ENCODE peak calls at places on chromosomes 5 and 9, in four cellular contexts. One of them, this sample, is unnamed.

GRCh38 chr5:151123897-151124751 is 33.5 kb downstream of the ANXA6 start:
- DNase-seq in A549: peak; percentile 20
- DNase-seq in tibial nerve: no peak
- DNase-seq in sigmoid colon: peak; percentile 82
- DNase-seq in this sample: no peak

GRCh38 chr9:81410201-81410600 is 279.1 kb downstream of the TLE1 start:
- DNase-seq in A549: peak; percentile 6
- DNase-seq in tibial nerve: no peak
- DNase-seq in sigmoid colon: no peak
- DNase-seq in this sample: no peak

GRCh38 chr9:106878081-106878837 is 15.3 kb downstream of the ZNF462 start:
- DNase-seq in A549: no peak
- DNase-seq in tibial nerve: no peak
- DNase-seq in sigmoid colon: no peak
- DNase-seq in this sample: no peak

GRCh38 chr9:123769723-123770122 is 160.2 kb downstream of the DENND1A start:
- DNase-seq in A549: no peak
- DNase-seq in tibial nerve: no peak
- DNase-seq in sigmoid colon: no peak
- DNase-seq in this sample: no peak

GRCh38 chr5:15501057-15501791 is 1.2 kb downstream of the FBXL7 start:
- DNase-seq in A549: peak; percentile 13
- DNase-seq in tibial nerve: peak; percentile 26
- DNase-seq in sigmoid colon: peak; percentile 77
- DNase-seq in this sample: peak; percentile 91

GRCh38 chr9:31183866-31184265 is 1200.6 kb upstream of the ACO1 start:
- DNase-seq in A549: no peak
- DNase-seq in tibial nerve: no peak
- DNase-seq in sigmoid colon: no peak
- DNase-seq in this sample: no peak

GRCh38 chr9:25716220-25716872 is 38.1 kb upstream of the TUSC1 start:
- DNase-seq in A549: peak; percentile 5
- DNase-seq in tibial nerve: no peak
- DNase-seq in sigmoid colon: no peak
- DNase-seq in this sample: no peak

GRCh38 chr9:3241290-3241689 is 284.5 kb downstream of the RFX3 start:
- DNase-seq in A549: no peak
- DNase-seq in tibial nerve: no peak
- DNase-seq in sigmoid colon: no peak
- DNase-seq in this sample: no peak

GRCh38 chr5:173242675-173243085 is 7.7 kb upstream of the NKX2-5 start:
- DNase-seq in A549: no peak
- DNase-seq in tibial nerve: no peak
- DNase-seq in sigmoid colon: no peak
- DNase-seq in this sample: no peak

GRCh38 chr9:12813960-12814876 is 39.4 kb downstream of the LURAP1L start:
- DNase-seq in A549: peak; percentile 71
- DNase-seq in tibial nerve: peak; percentile 26
- DNase-seq in sigmoid colon: peak; percentile 87
- DNase-seq in this sample: no peak

GRCh38 chr5:135999396-136000139 is 29.2 kb upstream of the TGFBI start:
- DNase-seq in A549: no peak
- DNase-seq in tibial nerve: no peak
- DNase-seq in sigmoid colon: no peak
- DNase-seq in this sample: no peak

GRCh38 chr5:135377751-135378680 is 21.0 kb downstream of the MACROH2A1 start:
- DNase-seq in A549: no peak
- DNase-seq in tibial nerve: no peak
- DNase-seq in sigmoid colon: no peak
- DNase-seq in this sample: no peak

GRCh38 chr5:178524093-178524882 is 65.9 kb downstream of the COL23A1 start:
- DNase-seq in A549: no peak
- DNase-seq in tibial nerve: no peak
- DNase-seq in sigmoid colon: peak; percentile 27
- DNase-seq in this sample: no peak

GRCh38 chr9:8254527-8254926 is 454.9 kb upstream of the DMAC1 start:
- DNase-seq in A549: no peak
- DNase-seq in tibial nerve: no peak
- DNase-seq in sigmoid colon: no peak
- DNase-seq in this sample: no peak

GRCh38 chr5:129445379-129445778 is 14.7 kb upstream of the ADAMTS19 start:
- DNase-seq in A549: no peak
- DNase-seq in tibial nerve: no peak
- DNase-seq in sigmoid colon: no peak
- DNase-seq in this sample: no peak

GRCh38 chr9:92943062-92943616 is 4.2 kb upstream of the FGD3 start:
- DNase-seq in A549: no peak
- DNase-seq in tibial nerve: no peak
- DNase-seq in sigmoid colon: no peak
- DNase-seq in this sample: no peak

GRCh38 chr5:150779397-150780179 is 1.0 kb downstream of the SMIM3 start:
- DNase-seq in A549: no peak
- DNase-seq in tibial nerve: no peak
- DNase-seq in sigmoid colon: peak; percentile 70
- DNase-seq in this sample: no peak

GRCh38 chr5:34959323-34959722 is 30.0 kb downstream of the DNAJC21 start:
- DNase-seq in A549: no peak
- DNase-seq in tibial nerve: no peak
- DNase-seq in sigmoid colon: no peak
- DNase-seq in this sample: no peak

GRCh38 chr5:64206653-64207052 is 41.0 kb downstream of the RNF180 start:
- DNase-seq in A549: no peak
- DNase-seq in tibial nerve: no peak
- DNase-seq in sigmoid colon: no peak
- DNase-seq in this sample: no peak

GRCh38 chr5:10289353-10289752 is 18.3 kb downstream of the CMBL start:
- DNase-seq in A549: no peak
- DNase-seq in tibial nerve: peak; percentile 19
- DNase-seq in sigmoid colon: no peak
- DNase-seq in this sample: no peak

GRCh38 chr5:134510970-134511795 is 14.3 kb upstream of the JADE2 start:
- DNase-seq in A549: no peak
- DNase-seq in tibial nerve: no peak
- DNase-seq in sigmoid colon: no peak
- DNase-seq in this sample: no peak

GRCh38 chr9:77092536-77092935 is 73.1 kb downstream of the FOXB2 start:
- DNase-seq in A549: no peak
- DNase-seq in tibial nerve: no peak
- DNase-seq in sigmoid colon: no peak
- DNase-seq in this sample: no peak

GRCh38 chr5:473344-474192 is 30.6 kb downstream of the EXOC3 start:
- DNase-seq in A549: peak; percentile 35
- DNase-seq in tibial nerve: peak; percentile 13
- DNase-seq in sigmoid colon: peak; percentile 74
- DNase-seq in this sample: no peak

GRCh38 chr5:62340392-62340791 is 34.4 kb downstream of the KIF2A start:
- DNase-seq in A549: peak; percentile 38
- DNase-seq in tibial nerve: no peak
- DNase-seq in sigmoid colon: no peak
- DNase-seq in this sample: no peak
- TF ChIP-seq CTCF in A549: peak; percentile 38
- TF ChIP-seq CTCF in tibial nerve: no peak
- TF ChIP-seq CTCF in sigmoid colon: peak; percentile 13
- TF ChIP-seq CTCF in this sample: peak; percentile 15

GRCh38 chr5:153699035-153699434 is 208.6 kb downstream of the GRIA1 start:
- DNase-seq in A549: no peak
- DNase-seq in tibial nerve: no peak
- DNase-seq in sigmoid colon: no peak
- DNase-seq in this sample: no peak

GRCh38 chr5:153707626-153708025 is 217.2 kb downstream of the GRIA1 start:
- DNase-seq in A549: no peak
- DNase-seq in tibial nerve: no peak
- DNase-seq in sigmoid colon: no peak
- DNase-seq in this sample: peak; percentile 80

DNA sequence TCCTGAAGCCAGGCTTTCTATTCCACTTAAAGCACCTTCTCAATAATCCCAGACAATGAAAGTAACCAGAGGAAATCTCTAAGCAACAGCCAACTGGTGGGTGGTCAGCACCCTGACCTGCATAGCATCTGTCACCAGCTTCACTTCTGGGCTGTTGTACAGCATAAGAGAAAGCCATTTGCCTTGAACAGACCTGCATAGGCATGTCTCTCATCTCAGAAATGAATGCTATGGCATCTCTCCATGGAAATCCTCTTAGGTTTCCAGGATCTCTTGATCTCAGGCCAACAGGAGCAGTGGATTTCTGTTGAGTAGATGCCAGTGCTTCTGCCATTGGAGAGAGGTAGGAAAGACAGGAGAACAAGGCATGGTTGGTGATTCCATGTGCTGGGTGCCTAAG is 213.6 kb downstream of the GRIA1 start:
- DNase-seq in A549: no peak
- DNase-seq in tibial nerve: no peak
- DNase-seq in sigmoid colon: no peak
- DNase-seq in this sample: no peak
- H3K4me3 ChIP-seq in A549: no peak overlapping the region
- H3K4me3 ChIP-seq in tibial nerve: no peak overlapping the region
- H3K4me3 ChIP-seq in sigmoid colon: no peak overlapping the region
- H3K4me3 ChIP-seq in this sample: no peak overlapping the region

DNA sequence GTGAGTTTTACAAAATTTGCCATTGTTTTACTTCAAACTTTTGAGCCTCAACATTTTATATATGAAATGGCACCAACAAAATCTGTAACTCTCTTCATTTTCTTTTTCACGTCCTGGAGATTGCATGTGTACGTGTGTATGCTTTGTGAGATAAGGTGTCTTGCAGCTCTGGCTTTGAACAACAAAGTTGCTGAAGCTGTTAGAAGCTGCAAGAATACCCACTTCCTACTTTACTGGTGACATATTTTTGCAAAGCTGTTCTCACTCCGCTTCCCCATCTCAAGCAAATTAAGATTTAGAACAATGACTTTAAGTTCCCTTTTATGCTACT is 41.8 kb downstream of the FYB1 start:
- DNase-seq in A549: no peak
- DNase-seq in tibial nerve: no peak
- DNase-seq in sigmoid colon: no peak
- DNase-seq in this sample: peak; percentile 64
- TF ChIP-seq EP300 in A549: no peak
- TF ChIP-seq EP300 in tibial nerve: no peak
- TF ChIP-seq EP300 in sigmoid colon: no peak
- TF ChIP-seq EP300 in this sample: no peak

GRCh38 chr5:72355706-72356299 is 35.6 kb downstream of the PTCD2 start:
- DNase-seq in A549: peak; percentile 26
- DNase-seq in tibial nerve: no peak
- DNase-seq in sigmoid colon: no peak
- DNase-seq in this sample: no peak
- TF ChIP-seq CTCF in A549: peak; percentile 60
- TF ChIP-seq CTCF in tibial nerve: peak; percentile 39
- TF ChIP-seq CTCF in sigmoid colon: peak; percentile 20
- TF ChIP-seq CTCF in this sample: peak; percentile 58

GRCh38 chr5:110832683-110833082 is 93.9 kb downstream of the SLC25A46 start:
- DNase-seq in A549: no peak
- DNase-seq in tibial nerve: no peak
- DNase-seq in sigmoid colon: no peak
- DNase-seq in this sample: no peak
- H3K4me3 ChIP-seq in A549: no peak overlapping the region
- H3K4me3 ChIP-seq in tibial nerve: no peak overlapping the region
- H3K4me3 ChIP-seq in sigmoid colon: no peak overlapping the region
- H3K4me3 ChIP-seq in this sample: no peak overlapping the region

GRCh38 chr5:149685494-149685893 is 44.6 kb upstream of the PPARGC1B start:
- DNase-seq in A549: no peak
- DNase-seq in tibial nerve: no peak
- DNase-seq in sigmoid colon: no peak
- DNase-seq in this sample: no peak

GRCh38 chr5:149687789-149688188 is 42.3 kb upstream of the PPARGC1B start:
- DNase-seq in A549: no peak
- DNase-seq in tibial nerve: no peak
- DNase-seq in sigmoid colon: no peak
- DNase-seq in this sample: no peak

GRCh38 chr5:149693482-149693881 is 36.6 kb upstream of the PPARGC1B start:
- DNase-seq in A549: no peak
- DNase-seq in tibial nerve: no peak
- DNase-seq in sigmoid colon: no peak
- DNase-seq in this sample: no peak

GRCh38 chr5:149684371-149684770 is 45.7 kb upstream of the PPARGC1B start:
- DNase-seq in A549: no peak
- DNase-seq in tibial nerve: no peak
- DNase-seq in sigmoid colon: no peak
- DNase-seq in this sample: no peak

DNA sequence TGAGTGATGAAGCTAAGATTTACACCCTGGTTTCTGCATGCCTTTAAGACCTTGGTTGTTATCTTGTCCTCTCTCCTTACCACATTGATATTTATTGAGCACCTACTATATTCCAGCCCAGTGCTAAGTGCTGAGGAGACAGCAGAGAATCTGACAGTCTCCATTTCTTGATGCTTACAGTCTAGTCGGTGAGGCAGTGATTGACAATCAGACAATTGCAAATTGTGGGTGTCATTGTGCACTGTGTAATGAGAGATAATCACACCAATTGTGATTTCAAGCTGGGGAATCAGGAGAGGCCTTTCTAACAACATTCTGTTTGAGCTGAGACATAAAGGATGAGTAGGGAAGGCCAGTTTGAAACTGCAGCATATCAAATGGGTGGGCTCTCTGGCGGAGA is 41.7 kb upstream of the PPARGC1B start:
- DNase-seq in A549: no peak
- DNase-seq in tibial nerve: no peak
- DNase-seq in sigmoid colon: no peak
- DNase-seq in this sample: no peak
- TF ChIP-seq EP300 in A549: no peak
- TF ChIP-seq EP300 in tibial nerve: no peak
- TF ChIP-seq EP300 in sigmoid colon: no peak
- TF ChIP-seq EP300 in this sample: no peak

DNA sequence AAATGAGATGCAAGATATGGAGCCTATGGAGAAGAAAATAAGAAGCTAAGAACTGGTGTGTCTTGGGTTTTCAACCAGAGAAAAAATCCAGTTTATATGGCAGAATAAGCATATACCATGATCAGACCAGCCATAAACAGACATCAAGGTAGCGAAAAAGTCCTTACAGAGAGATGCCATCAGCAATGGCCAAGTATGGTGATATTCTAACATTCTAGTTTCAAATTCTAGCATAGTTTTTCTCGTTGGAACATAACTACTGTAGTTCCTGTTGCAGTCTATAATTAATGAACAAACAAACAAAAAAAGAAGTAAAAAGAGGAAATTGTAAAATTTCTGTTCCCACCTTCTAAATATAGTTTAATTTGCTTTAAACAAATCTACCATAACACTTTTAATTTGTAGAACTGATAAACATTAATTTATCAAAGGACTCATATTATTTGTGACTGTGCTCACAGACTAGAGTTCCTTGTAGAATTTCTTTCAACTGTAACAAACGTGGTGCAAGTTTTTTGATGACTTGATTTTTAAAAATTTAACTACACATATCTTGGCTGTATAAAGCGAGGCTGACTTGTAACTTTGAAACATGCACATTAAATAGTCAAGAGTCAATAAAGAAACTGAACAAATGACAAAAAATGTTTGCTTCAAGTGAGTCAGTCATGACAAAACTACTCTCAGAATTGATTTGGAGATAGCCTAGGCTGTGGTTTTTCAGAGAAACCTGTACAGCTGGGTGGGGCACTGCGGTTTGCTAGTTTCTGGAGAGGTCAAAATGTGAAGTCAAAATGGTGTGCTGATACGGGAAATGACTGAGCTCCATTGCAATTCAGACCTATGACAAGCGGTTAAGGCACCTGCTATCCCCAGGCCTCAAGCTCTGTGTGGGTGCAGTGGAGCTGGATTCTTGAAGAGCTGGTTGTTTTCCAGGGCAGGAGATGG is 10.1 kb upstream of the CD180 start:
- DNase-seq in A549: peak; percentile 63
- DNase-seq in tibial nerve: no peak
- DNase-seq in sigmoid colon: peak; percentile 19
- DNase-seq in this sample: no peak
- TF ChIP-seq CTCF in A549: no peak
- TF ChIP-seq CTCF in tibial nerve: no peak
- TF ChIP-seq CTCF in sigmoid colon: no peak
- TF ChIP-seq CTCF in this sample: no peak

GRCh38 chr5:59769041-59769360 is 124.5 kb downstream of the PDE4D start:
- DNase-seq in A549: no peak
- DNase-seq in tibial nerve: no peak
- DNase-seq in sigmoid colon: no peak
- DNase-seq in this sample: no peak
- H3K4me3 ChIP-seq in A549: peak overlapping the region; percentile 79
- H3K4me3 ChIP-seq in tibial nerve: peak overlapping the region; percentile 37
- H3K4me3 ChIP-seq in sigmoid colon: peak overlapping the region; percentile 60
- H3K4me3 ChIP-seq in this sample: peak overlapping the region; percentile 69